ENCODE peak calls at places on chromosomes 2 and 18, in seven cellular contexts. B, X, T, U, K, O and S are unnamed samples.

GRCh38 chr18:2805970-2806943 is 40.5 kb upstream of the EMILIN2 start:
- DNase-seq in B (peak; percentile 73), X (no peak), T (no peak), U (peak; percentile 61), K (no peak), O (no peak), S (no peak)

GRCh38 chr2:178211460-178211859 is 17.1 kb downstream of the OSBPL6 start:
- DNase-seq in B (no peak), X (no peak), T (no peak), U (no peak), K (peak; percentile 48), O (no peak), S (no peak)

GRCh38 chr2:224401641-224402342 is at the start of gene FAM124B:
- DNase-seq in B (peak; percentile 42), X (peak; percentile 59), T (no peak), U (peak; percentile 98), K (no peak), O (peak; percentile 14), S (no peak)

GRCh38 chr2:40760071-40760666 is 308.3 kb upstream of the SLC8A1 start:
- DNase-seq in B (peak; percentile 69), X (peak; percentile 74), T (peak; percentile 57), U (peak; percentile 38), K (peak; percentile 56), O (peak; percentile 27), S (peak; percentile 17)

GRCh38 chr2:176494949-176495353 is 225.7 kb downstream of the MTX2 start:
- DNase-seq in B (no peak), X (no peak), T (no peak), U (no peak), K (no peak), O (no peak), S (no peak)

GRCh38 chr2:113181491-113182051 is 7.8 kb downstream of the PSD4 start:
- DNase-seq in B (no peak), X (no peak), T (no peak), U (no peak), K (no peak), O (no peak), S (no peak)

GRCh38 chr2:84782717-84783442 is 98.0 kb downstream of the TRABD2A start:
- DNase-seq in B (peak; percentile 17), X (no peak), T (no peak), U (no peak), K (no peak), O (no peak), S (no peak)

GRCh38 chr2:145034511-145034910 is 514.6 kb upstream of the ZEB2 start:
- DNase-seq in B (no peak), X (no peak), T (no peak), U (no peak), K (no peak), O (no peak), S (no peak)

GRCh38 chr18:45782662-45783061 is 42.8 kb upstream of the SIGLEC15 start:
- DNase-seq in B (no peak), X (no peak), T (no peak), U (no peak), K (no peak), O (no peak), S (no peak)
- H3K9ac ChIP-seq in B (peak overlapping the region; percentile 56), X (no peak overlapping the region), T (no peak overlapping the region), U (no peak overlapping the region), K (no peak overlapping the region), O (no peak overlapping the region), S (no peak overlapping the region)

GRCh38 chr2:88810017-88810416 is 118.5 kb downstream of the RPIA start:
- DNase-seq in B (no peak), X (no peak), T (no peak), U (no peak), K (no peak), O (no peak), S (no peak)
- H2AK5ac ChIP-seq in B (no peak overlapping the region), X (no peak overlapping the region), T (no peak overlapping the region), U (no peak overlapping the region), K (no peak overlapping the region), O (no peak overlapping the region), S (no peak overlapping the region)

GRCh38 chr2:6645672-6646071 is 220.0 kb downstream of the CMPK2 start:
- DNase-seq in B (no peak), X (no peak), T (no peak), U (no peak), K (no peak), O (no peak), S (no peak)
- H3K9ac ChIP-seq in B (no peak overlapping the region), X (no peak overlapping the region), T (no peak overlapping the region), U (no peak overlapping the region), K (no peak overlapping the region), O (no peak overlapping the region), S (no peak overlapping the region)

GRCh38 chr2:222756362-222756831 is 84.9 kb downstream of the MOGAT1 start:
- DNase-seq in B (no peak), X (no peak), T (no peak), U (no peak), K (no peak), O (peak; percentile 12), S (no peak)

GRCh38 chr2:222753251-222753824 is 81.9 kb downstream of the MOGAT1 start:
- DNase-seq in B (peak; percentile 82), X (no peak), T (no peak), U (peak; percentile 31), K (no peak), O (no peak), S (peak; percentile 33)

GRCh38 chr2:222751821-222752719 is 80.6 kb downstream of the MOGAT1 start:
- DNase-seq in B (no peak), X (no peak), T (no peak), U (peak; percentile 8), K (no peak), O (no peak), S (no peak)

GRCh38 chr2:222752731-222753130 is 81.3 kb downstream of the MOGAT1 start:
- DNase-seq in B (no peak), X (peak; percentile 70), T (no peak), U (peak; percentile 8), K (no peak), O (no peak), S (peak; percentile 81)

DNA sequence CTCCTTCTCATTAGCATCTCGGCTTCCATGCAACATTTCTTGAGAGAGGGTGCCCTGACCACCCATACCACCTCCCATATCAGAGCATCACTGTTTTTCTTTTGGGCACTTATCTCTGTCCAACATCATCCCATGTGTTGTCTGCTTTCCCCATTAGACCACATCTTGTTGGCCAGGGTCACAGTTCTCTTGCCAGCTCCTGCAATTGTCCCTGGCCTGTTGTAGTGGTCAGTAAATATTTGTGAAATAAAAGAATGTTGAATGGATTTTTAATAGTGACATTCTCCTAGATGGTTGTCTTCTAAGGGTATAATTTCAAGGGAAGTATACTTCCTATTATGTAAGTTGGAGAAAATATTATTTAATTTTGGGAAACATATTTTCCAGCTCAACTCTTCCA is 82.9 kb downstream of the MOGAT1 start:
- DNase-seq in B (no peak), X (no peak), T (no peak), U (no peak), K (no peak), O (no peak), S (no peak)
- H2AK5ac ChIP-seq in B (no peak overlapping the region), X (no peak overlapping the region), T (no peak overlapping the region), U (no peak overlapping the region), K (no peak overlapping the region), O (no peak overlapping the region), S (no peak overlapping the region)

GRCh38 chr2:44766777-44767176 is 174.7 kb upstream of the SIX3 start:
- DNase-seq in B (no peak), X (no peak), T (no peak), U (no peak), K (no peak), O (no peak), S (no peak)

GRCh38 chr2:44770221-44771187 is 171.0 kb upstream of the SIX3 start:
- DNase-seq in B (no peak), X (no peak), T (peak; percentile 41), U (no peak), K (peak; percentile 38), O (no peak), S (no peak)

GRCh38 chr2:44767691-44768090 is 173.8 kb upstream of the SIX3 start:
- DNase-seq in B (no peak), X (no peak), T (no peak), U (no peak), K (peak; percentile 49), O (no peak), S (no peak)

GRCh38 chr2:44769349-44770005 is 172.0 kb upstream of the SIX3 start:
- DNase-seq in B (no peak), X (no peak), T (no peak), U (no peak), K (no peak), O (no peak), S (no peak)

GRCh38 chr2:44768438-44769236 is 172.9 kb upstream of the SIX3 start:
- DNase-seq in B (no peak), X (peak; percentile 61), T (peak; percentile 46), U (no peak), K (peak; percentile 77), O (no peak), S (no peak)
- H3K9ac ChIP-seq in B (no peak overlapping the region), X (no peak overlapping the region), T (no peak overlapping the region), U (no peak overlapping the region), K (no peak overlapping the region), O (no peak overlapping the region), S (peak overlapping the region; percentile 5)